ENCODE peak calls at places on chromosomes 16 and 17, in eight cellular contexts. L, Z, E, S, M, Y, J and F are unnamed samples.

GRCh38 chr17:8121531-8122390 is 2.1 kb downstream of the HES7 start:
- DNase-seq in L (peak; percentile 91), Z (peak; percentile 71), E (peak; percentile 66), S (no peak), M (peak; percentile 54), Y (no peak), J (no peak), F (peak; percentile 77)

GRCh38 chr16:88348377-88349152 is 34.2 kb upstream of the ZNF469 start:
- DNase-seq in L (no peak), Z (no peak), E (no peak), S (no peak), M (no peak), Y (no peak), J (no peak), F (no peak)

GRCh38 chr17:77061711-77062110 is 79.1 kb upstream of the SEC14L1 start:
- DNase-seq in L (no peak), Z (no peak), E (no peak), S (no peak), M (no peak), Y (no peak), J (no peak), F (no peak)

GRCh38 chr17:56699186-56699895 is 105.8 kb downstream of the NOG start:
- DNase-seq in L (peak; percentile 80), Z (no peak), E (peak; percentile 97), S (peak; percentile 58), M (peak; percentile 99), Y (peak; percentile 82), J (no peak), F (no peak)

GRCh38 chr17:13197586-13197985 is 179.8 kb upstream of the ELAC2 start:
- DNase-seq in L (no peak), Z (no peak), E (no peak), S (no peak), M (no peak), Y (no peak), J (no peak), F (no peak)

GRCh38 chr16:21646721-21647561 is 5.5 kb downstream of the IGSF6 start:
- DNase-seq in L (no peak), Z (no peak), E (no peak), S (no peak), M (no peak), Y (no peak), J (peak; percentile 99), F (peak; percentile 59)

GRCh38 chr17:42675348-42675983 is 1.3 kb downstream of the PLEKHH3 start:
- DNase-seq in L (peak; percentile 70), Z (peak; percentile 79), E (no peak), S (no peak), M (no peak), Y (no peak), J (no peak), F (no peak)

GRCh38 chr17:47649972-47650524 is 329 bp downstream of the KPNB1 start:
- DNase-seq in L (peak; percentile 59), Z (no peak), E (peak; percentile 62), S (no peak), M (peak; percentile 9), Y (peak; percentile 52), J (no peak), F (peak; percentile 71)

GRCh38 chr17:65848751-65849150 is 287.3 kb upstream of the AXIN2 start:
- DNase-seq in L (no peak), Z (no peak), E (no peak), S (no peak), M (no peak), Y (no peak), J (no peak), F (no peak)

GRCh38 chr17:73493212-73493814 is 150.9 kb downstream of the SDK2 start:
- DNase-seq in L (peak; percentile 69), Z (no peak), E (no peak), S (no peak), M (no peak), Y (no peak), J (no peak), F (no peak)

GRCh38 chr17:57892820-57893595 is 43.2 kb upstream of the MRPS23 start:
- DNase-seq in L (peak; percentile 58), Z (peak; percentile 90), E (peak; percentile 100), S (peak; percentile 95), M (peak; percentile 99), Y (peak; percentile 80), J (no peak), F (no peak)

GRCh38 chr16:88703486-88704309 is 2.5 kb downstream of the RNF166 start:
- DNase-seq in L (no peak), Z (peak; percentile 61), E (no peak), S (peak; percentile 58), M (no peak), Y (no peak), J (no peak), F (no peak)

GRCh38 chr16:89286096-89286495 is 68.6 kb downstream of the ZNF778 start:
- DNase-seq in L (no peak), Z (no peak), E (no peak), S (no peak), M (no peak), Y (no peak), J (no peak), F (no peak)

GRCh38 chr16:12901204-12901596 is 198 bp upstream of the SHISA9 start:
- DNase-seq in L (peak; percentile 93), Z (no peak), E (no peak), S (no peak), M (no peak), Y (no peak), J (no peak), F (peak; percentile 20)

GRCh38 chr17:19677736-19678379 is 29.3 kb downstream of the ALDH3A2 start:
- DNase-seq in L (peak; percentile 10), Z (no peak), E (no peak), S (no peak), M (no peak), Y (no peak), J (no peak), F (no peak)

GRCh38 chr17:50184057-50184456 is 17.4 kb downstream of the COL1A1 start:
- DNase-seq in L (peak; percentile 70), Z (no peak), E (peak; percentile 45), S (no peak), M (no peak), Y (no peak), J (no peak), F (no peak)
- TF ChIP-seq CTCF in L (no peak), Z (no peak), E (peak; percentile 27), S (no peak), M (peak; percentile 65), Y (no peak), J (no peak), F (no peak)

GRCh38 chr16:54287758-54288591 is 1.4 kb upstream of the IRX3 start:
- DNase-seq in L (peak; percentile 30), Z (peak; percentile 37), E (peak; percentile 9), S (no peak), M (no peak), Y (no peak), J (no peak), F (peak; percentile 33)
- TF ChIP-seq CTCF in L (no peak), Z (no peak), E (no peak), S (no peak), M (no peak), Y (no peak), J (no peak), F (no peak)

GRCh38 chr16:29844575-29845331 is 18.3 kb downstream of the CDIPT start:
- DNase-seq in L (no peak), Z (no peak), E (no peak), S (peak; percentile 76), M (no peak), Y (no peak), J (no peak), F (no peak)

GRCh38 chr16:29840240-29840639 is 20.0 kb downstream of the MVP start:
- DNase-seq in L (no peak), Z (no peak), E (no peak), S (no peak), M (no peak), Y (no peak), J (no peak), F (no peak)

GRCh38 chr16:29843942-29844341 is 19.1 kb downstream of the CDIPT start:
- DNase-seq in L (no peak), Z (no peak), E (no peak), S (no peak), M (no peak), Y (no peak), J (no peak), F (no peak)

GRCh38 chr16:29841631-29842030 is 21.4 kb downstream of the MVP start:
- DNase-seq in L (no peak), Z (no peak), E (no peak), S (no peak), M (no peak), Y (no peak), J (no peak), F (no peak)

GRCh38 chr16:29842732-29843346 is 20.2 kb downstream of the CDIPT start:
- DNase-seq in L (no peak), Z (no peak), E (no peak), S (no peak), M (no peak), Y (no peak), J (no peak), F (no peak)
- TF ChIP-seq CTCF in L (peak; percentile 19), Z (no peak), E (no peak), S (no peak), M (peak; percentile 28), Y (no peak), J (no peak), F (no peak)

GRCh38 chr16:23296994-23297393 is 5.1 kb upstream of the SCNN1B start:
- DNase-seq in L (peak; percentile 79), Z (no peak), E (no peak), S (no peak), M (no peak), Y (no peak), J (no peak), F (peak; percentile 57)
- TF ChIP-seq CTCF in L (peak; percentile 77), Z (no peak), E (no peak), S (no peak), M (peak; percentile 34), Y (no peak), J (peak; percentile 37), F (no peak)

GRCh38 chr16:86391486-86391885 is 118.8 kb upstream of the FOXF1 start:
- DNase-seq in L (no peak), Z (no peak), E (no peak), S (no peak), M (no peak), Y (no peak), J (no peak), F (no peak)
- TF ChIP-seq CTCF in L (no peak), Z (no peak), E (no peak), S (no peak), M (no peak), Y (no peak), J (no peak), F (no peak)

GRCh38 chr17:71461504-71462197 is 659.2 kb upstream of the SOX9 start:
- DNase-seq in L (no peak), Z (no peak), E (no peak), S (no peak), M (no peak), Y (no peak), J (no peak), F (no peak)

GRCh38 chr17:71458322-71458721 is 662.5 kb upstream of the SOX9 start:
- DNase-seq in L (no peak), Z (no peak), E (no peak), S (no peak), M (no peak), Y (no peak), J (no peak), F (no peak)

GRCh38 chr17:71464241-71464640 is 656.6 kb upstream of the SOX9 start:
- DNase-seq in L (no peak), Z (no peak), E (no peak), S (no peak), M (no peak), Y (no peak), J (no peak), F (no peak)

GRCh38 chr17:71455219-71455618 is 665.6 kb upstream of the SOX9 start:
- DNase-seq in L (no peak), Z (no peak), E (no peak), S (no peak), M (no peak), Y (no peak), J (no peak), F (no peak)

GRCh38 chr17:71460943-71461342 is 659.9 kb upstream of the SOX9 start:
- DNase-seq in L (peak; percentile 62), Z (no peak), E (peak; percentile 52), S (no peak), M (peak; percentile 15), Y (no peak), J (no peak), F (no peak)
- TF ChIP-seq CTCF in L (peak; percentile 56), Z (no peak), E (peak; percentile 38), S (no peak), M (peak; percentile 85), Y (no peak), J (peak; percentile 26), F (peak; percentile 15)